ENCODE peak calls at places on chromosome 7, in six cellular contexts. J, R, G, B, U and X are unnamed samples.
A peak's percentile ranks its signal among the peaks of the same experiment; 100 is the strongest.

GRCh38 chr7:101865031-101865824 is 47.8 kb downstream of the CUX1 start:
- DNase-seq in J (no peak), R (no peak), G (no peak), B (no peak), U (no peak), X (no peak)

GRCh38 chr7:142407939-142408573 is 150.2 kb upstream of the PRSS58 start:
- DNase-seq in J (no peak), R (no peak), G (no peak), B (no peak), U (no peak), X (no peak)

GRCh38 chr7:119984247-119984646 is 288.7 kb upstream of the KCND2 start:
- DNase-seq in J (no peak), R (no peak), G (no peak), B (no peak), U (no peak), X (no peak)

GRCh38 chr7:104922187-104923009 is 91.6 kb upstream of the KMT2E start:
- DNase-seq in J (no peak), R (no peak), G (no peak), B (no peak), U (no peak), X (no peak)

GRCh38 chr7:2169923-2170575 is 62.7 kb downstream of the MAD1L1 start:
- DNase-seq in J (no peak), R (no peak), G (no peak), B (no peak), U (no peak), X (no peak)

GRCh38 chr7:134941947-134942346 is 44.4 kb upstream of the AGBL3 start:
- DNase-seq in J (no peak), R (no peak), G (no peak), B (no peak), U (no peak), X (no peak)

GRCh38 chr7:157032644-157033482 is 22.4 kb upstream of the MNX1 start:
- DNase-seq in J (peak; percentile 64), R (no peak), G (no peak), B (no peak), U (no peak), X (no peak)

GRCh38 chr7:22732556-22733126 is 5.6 kb downstream of the IL6 start:
- DNase-seq in J (no peak), R (no peak), G (no peak), B (peak; percentile 28), U (no peak), X (no peak)

GRCh38 chr7:150369740-150370501 is 1.3 kb downstream of the REPIN1 start:
- DNase-seq in J (no peak), R (no peak), G (no peak), B (no peak), U (no peak), X (no peak)
- TF ChIP-seq POLR2A in J (no peak), R (no peak), G (no peak), B (no peak), U (no peak), X (no peak)

GRCh38 chr7:40761757-40762342 is 627.0 kb downstream of the SUGCT start:
- DNase-seq in J (no peak), R (no peak), G (no peak), B (no peak), U (no peak), X (no peak)
- TF ChIP-seq CTCF in J (no peak), R (no peak), G (no peak), B (no peak), U (no peak), X (no peak)

DNA sequence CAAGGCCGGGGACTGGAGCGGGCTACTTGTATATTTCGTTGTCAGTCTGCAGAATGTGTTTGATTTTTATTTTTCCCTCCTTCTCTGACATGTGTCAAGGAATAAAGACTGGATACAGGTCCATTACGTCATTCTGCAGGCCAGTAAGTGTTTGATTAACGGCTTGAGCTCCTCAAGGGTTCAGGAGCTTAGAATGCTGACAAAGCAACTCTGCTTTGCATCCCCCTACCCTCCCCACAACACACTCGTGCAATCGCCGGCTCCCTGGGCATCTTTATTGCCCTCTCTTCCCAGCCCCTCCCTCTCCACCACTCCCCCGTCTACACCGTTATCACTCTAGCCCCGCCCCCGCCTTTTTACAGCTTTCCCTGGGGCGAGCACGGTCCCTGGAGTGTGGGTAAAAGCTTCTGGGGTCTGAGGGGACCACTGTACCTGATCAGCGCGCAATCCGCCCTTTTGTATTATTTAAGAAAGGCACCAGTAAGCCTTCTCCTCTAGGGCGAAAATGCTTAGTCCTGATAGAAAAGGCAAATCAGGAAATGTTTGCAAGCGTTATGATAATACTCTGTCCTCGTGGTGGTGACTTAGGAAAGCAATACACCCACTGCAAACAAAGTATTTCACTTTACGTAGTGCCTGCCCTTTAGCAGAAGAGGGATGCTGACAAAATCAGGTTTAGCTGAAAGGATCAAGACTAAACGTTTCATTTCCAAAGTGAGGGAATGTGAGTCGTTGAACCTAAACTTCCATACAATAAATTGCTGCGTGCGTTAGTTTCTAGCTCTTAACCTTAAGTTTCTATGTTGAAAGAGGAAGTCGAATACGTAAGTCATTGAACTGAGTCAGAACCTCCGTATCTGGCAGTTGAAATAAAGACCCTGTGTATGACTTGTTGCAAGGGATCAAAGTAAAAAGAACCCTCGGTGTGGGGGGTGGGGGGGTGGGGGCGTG is 1.4 kb upstream of the CREB5 start:
- DNase-seq in J (peak; percentile 91), R (peak; percentile 20), G (peak; percentile 63), B (peak; percentile 7), U (peak; percentile 77), X (peak; percentile 38)
- TF ChIP-seq POLR2A in J (no peak), R (no peak), G (no peak), B (no peak), U (no peak), X (no peak)

DNA sequence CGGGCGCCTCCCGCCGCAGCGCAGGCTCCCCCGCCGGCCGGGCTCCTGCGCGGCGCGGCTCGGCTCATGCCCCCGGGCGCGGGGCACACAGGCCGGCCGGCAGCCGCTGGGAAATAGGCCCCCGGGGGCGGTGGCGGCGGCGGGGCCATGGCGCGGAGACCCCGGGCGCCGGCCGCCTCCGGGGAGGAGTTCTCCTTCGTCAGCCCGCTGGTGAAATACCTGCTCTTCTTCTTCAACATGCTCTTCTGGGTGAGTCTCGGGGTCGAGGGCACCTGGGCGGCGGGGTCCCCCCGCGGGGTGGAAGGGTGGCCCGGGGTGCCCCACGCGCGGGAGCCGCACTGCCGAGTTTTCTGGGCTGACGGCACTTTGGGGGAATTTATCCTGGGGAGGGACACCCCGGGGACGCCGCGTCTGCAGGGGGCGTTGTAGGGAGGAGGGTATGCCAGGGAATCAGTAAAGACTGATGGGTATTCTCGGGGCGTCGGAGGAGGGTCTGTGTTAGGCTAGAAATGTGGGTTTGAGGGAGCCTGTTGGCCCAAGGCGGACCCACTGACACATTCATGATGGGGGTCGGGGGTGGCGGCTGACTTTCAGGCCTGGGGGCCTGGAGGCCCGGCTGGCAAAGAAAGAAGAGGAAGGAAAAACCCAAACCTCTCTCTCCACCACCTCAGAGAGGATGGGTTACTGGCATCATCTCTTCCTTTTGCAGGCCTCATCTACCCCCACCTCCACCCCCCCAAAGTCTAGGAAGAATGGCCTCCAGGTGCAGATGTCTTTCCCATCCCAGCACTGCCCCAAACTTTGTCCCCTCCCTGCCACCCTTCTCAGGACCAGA is 544 bp downstream of the TSPAN33 start:
- DNase-seq in J (no peak), R (no peak), G (no peak), B (no peak), U (no peak), X (no peak)
- TF ChIP-seq CTCF in J (no peak), R (no peak), G (no peak), B (peak; percentile 51), U (no peak), X (no peak)